ENCODE peak calls at places on chromosome 5, in four cellular contexts. P is fibroblast of lung, O is H7, T is hippocampal formation. V is an unnamed sample.

GRCh38 chr5:112738180-112738560 is 485 bp downstream of the APC start:
- DNase-seq in O (peak), P (no peak), T (peak), V (peak)

GRCh38 chr5:87829214-87829551 is 416.5 kb upstream of the CCNH start:
- DNase-seq in P (no peak), O (no peak), T (no peak), V (peak)

GRCh38 chr5:71586052-71586940 is 844 bp upstream of the MCCC2 start:
- DNase-seq in O (peak), P (peak), T (no peak), V (peak)

GRCh38 chr5:50445281-50445949 is 4.3 kb upstream of the EMB start:
- DNase-seq in P (no peak), O (no peak), T (no peak), V (peak)

GRCh38 chr5:107665036-107665435 is 5.7 kb downstream of the EFNA5 start:
- DNase-seq in P (no peak), O (no peak), T (no peak), V (no peak)

GRCh38 chr5:13695076-13695712 is 249.3 kb downstream of the DNAH5 start:
- DNase-seq in P (no peak), O (no peak), T (no peak), V (no peak)

GRCh38 chr5:151678146-151678545 is 8.6 kb downstream of the SPARC start:
- DNase-seq in T (no peak), O (no peak), P (peak), V (no peak)

GRCh38 chr5:74994791-74995190 is 57.6 kb downstream of the GCNT4 start:
- DNase-seq in T (no peak), O (no peak), P (no peak), V (no peak)

GRCh38 chr5:167304834-167305469 is 986.5 kb upstream of the WWC1 start:
- DNase-seq in O (no peak), T (no peak), P (no peak), V (no peak)

GRCh38 chr5:68565427-68565826 is 349.9 kb downstream of the PIK3R1 start:
- DNase-seq in O (no peak), T (no peak), P (no peak), V (no peak)

GRCh38 chr5:56321236-56321881 is 88.2 kb upstream of the ANKRD55 start:
- DNase-seq in T (no peak), P (no peak), O (no peak), V (no peak)

GRCh38 chr5:19496056-19496455 is 491.9 kb downstream of the CDH18 start:
- DNase-seq in T (no peak), O (no peak), P (no peak), V (no peak)

V was measured in pons.